ENCODE peak calls at places on chromosomes 5 and 9, in nine cellular contexts. A is HFF-Myc, T is DMS153, M is brain microvascular endothelial cell, G is ELR, B is LNCaP clone FGC, D is NCI-H1694 treated with DMSO at 0.1 percent for 48 hours, Q is ELF-1, W is AG20443. Z is an unnamed sample.
A peak's percentile ranks its signal among the peaks of the same experiment; 100 is the strongest.

GRCh38 chr9:91101598-91102168 is 260.0 kb downstream of the AUH start:
- DNase-seq in T (no peak), B (no peak), D (no peak), Q (peak; percentile 36), G (no peak), W (no peak), M (no peak), A (no peak), Z (no peak)

GRCh38 chr5:114185274-114185673 is 176.6 kb upstream of the KCNN2 start:
- DNase-seq in M (no peak), B (no peak), D (no peak), G (peak; percentile 77), T (no peak), Q (peak; percentile 22), A (peak; percentile 51), W (peak; percentile 24), Z (no peak)

GRCh38 chr9:28120241-28121025 is 547.2 kb upstream of the C9orf72 start:
- DNase-seq in G (no peak), T (peak; percentile 42), M (no peak), B (no peak), A (no peak), W (no peak), Q (no peak), D (no peak), Z (no peak)

GRCh38 chr9:105441761-105442160 is 6.1 kb upstream of the FSD1L start:
- DNase-seq in A (no peak), Q (no peak), T (no peak), G (no peak), B (no peak), D (no peak), W (no peak), M (no peak), Z (no peak)

GRCh38 chr9:122518226-122518625 is 715 bp upstream of the OR1J4 start:
- DNase-seq in B (no peak), A (no peak), M (no peak), Q (no peak), W (no peak), T (no peak), D (no peak), G (no peak), Z (no peak)

GRCh38 chr9:95336281-95336680 is 18.8 kb upstream of the FANCC start:
- DNase-seq in G (peak; percentile 19), B (no peak), T (no peak), M (no peak), A (no peak), Q (no peak), D (peak; percentile 9), W (peak; percentile 32), Z (no peak)

GRCh38 chr9:32136700-32137339 is 247.6 kb upstream of the ACO1 start:
- DNase-seq in D (no peak), M (no peak), A (no peak), T (peak; percentile 17), B (peak; percentile 97), G (no peak), Q (peak; percentile 10), W (no peak), Z (no peak)

GRCh38 chr9:81717061-81717746 is 27.9 kb upstream of the TLE1 start:
- DNase-seq in W (no peak), D (no peak), B (peak; percentile 87), A (no peak), Q (no peak), G (no peak), T (no peak), M (no peak), Z (no peak)

GRCh38 chr5:75716715-75717081 is 539 bp downstream of the POC5 start:
- DNase-seq in T (no peak), W (no peak), Q (no peak), D (no peak), G (no peak), B (no peak), A (no peak), M (no peak), Z (no peak)

GRCh38 chr5:160150381-160150780 is 31.1 kb upstream of the PWWP2A start:
- DNase-seq in M (no peak), Q (no peak), A (no peak), W (no peak), G (no peak), B (no peak), D (no peak), T (no peak), Z (no peak)

GRCh38 chr9:3181049-3181953 is 337.4 kb upstream of the PUM3 start:
- DNase-seq in W (peak; percentile 22), D (peak; percentile 66), Q (peak; percentile 71), T (peak; percentile 84), A (no peak), B (peak; percentile 17), G (peak; percentile 8), M (no peak), Z (peak; percentile 75)

GRCh38 chr9:136656339-136656738 is 6.4 kb upstream of the EGFL7 start:
- DNase-seq in Q (no peak), T (no peak), W (no peak), M (no peak), B (no peak), G (no peak), D (no peak), A (no peak), Z (no peak)

GRCh38 chr5:170446365-170446764 is 57.2 kb upstream of the KCNMB1 start:
- DNase-seq in A (no peak), D (no peak), G (no peak), M (no peak), Q (no peak), T (no peak), B (no peak), W (no peak), Z (no peak)

GRCh38 chr5:39475055-39475454 is 50.3 kb upstream of the DAB2 start:
- DNase-seq in G (no peak), A (no peak), M (no peak), D (no peak), W (peak; percentile 46), T (no peak), Q (no peak), B (no peak), Z (no peak)

GRCh38 chr5:40681351-40682311 is 1.9 kb downstream of the PTGER4 start:
- DNase-seq in Q (peak; percentile 11), W (peak; percentile 46), T (no peak), G (no peak), A (no peak), B (no peak), D (no peak), M (peak; percentile 35), Z (peak; percentile 56)

GRCh38 chr5:141757402-141757801 is 75.4 kb upstream of the ARAP3 start:
- DNase-seq in W (peak; percentile 61), G (peak; percentile 64), B (no peak), D (no peak), M (peak; percentile 35), T (no peak), Q (peak; percentile 74), A (no peak), Z (peak; percentile 61)

GRCh38 chr5:96904054-96904931 is 28.0 kb downstream of the ERAP2 start:
- DNase-seq in G (no peak), B (no peak), T (no peak), M (peak; percentile 32), Q (no peak), W (no peak), D (no peak), A (no peak), Z (no peak)

GRCh38 chr9:7405924-7406604 is 393.5 kb downstream of the DMAC1 start:
- DNase-seq in A (no peak), B (no peak), D (no peak), T (no peak), M (no peak), W (no peak), Q (no peak), G (no peak), Z (no peak)

GRCh38 chr9:130997395-130997684 is 11.6 kb upstream of the LAMC3 start:
- DNase-seq in G (no peak), W (no peak), D (no peak), B (no peak), Q (no peak), T (no peak), A (no peak), M (no peak), Z (peak; percentile 39)

GRCh38 chr9:114370985-114371335 is 16.8 kb downstream of the AKNA start:
- DNase-seq in G (no peak), A (no peak), B (no peak), Q (no peak), T (no peak), W (no peak), D (no peak), M (no peak), Z (no peak)

GRCh38 chr5:118999696-119000095 is 11.3 kb upstream of the DTWD2 start:
- DNase-seq in B (no peak), T (no peak), A (no peak), Q (no peak), D (no peak), W (no peak), M (no peak), G (no peak), Z (no peak)

GRCh38 chr9:123662057-123662776 is 267.7 kb downstream of the DENND1A start:
- DNase-seq in D (no peak), Q (no peak), M (no peak), W (no peak), A (no peak), B (no peak), G (no peak), T (no peak), Z (no peak)

GRCh38 chr5:8366296-8366695 is 497.3 kb downstream of the MTRR start:
- DNase-seq in M (no peak), G (no peak), A (no peak), W (no peak), T (no peak), B (no peak), D (no peak), Q (no peak), Z (no peak)

GRCh38 chr5:5738797-5739489 is 316.5 kb downstream of the ICE1 start:
- DNase-seq in M (no peak), B (no peak), W (no peak), A (no peak), D (no peak), Q (no peak), G (no peak), T (no peak), Z (no peak)

GRCh38 chr5:149664083-149664482 is 66.0 kb upstream of the PPARGC1B start:
- DNase-seq in B (no peak), M (no peak), D (no peak), Q (no peak), G (no peak), T (no peak), W (no peak), A (no peak), Z (no peak)

GRCh38 chr9:135303280-135303647 is 176.3 kb upstream of the PPP1R26 start:
- DNase-seq in W (no peak), A (no peak), T (no peak), D (no peak), M (no peak), Q (no peak), B (no peak), G (no peak), Z (no peak)

GRCh38 chr9:135552698-135553161 is 6.8 kb downstream of the OBP2A start:
- DNase-seq in A (no peak), Q (no peak), B (no peak), W (no peak), T (no peak), G (no peak), M (no peak), D (no peak), Z (no peak)

GRCh38 chr9:37899041-37899440 is 4.9 kb downstream of the SLC25A51 start:
- DNase-seq in W (peak; percentile 42), B (no peak), D (no peak), M (no peak), A (no peak), T (no peak), Q (no peak), G (peak; percentile 43), Z (no peak)

GRCh38 chr5:174295736-174296481 is 250.4 kb downstream of the NSG2 start:
- DNase-seq in B (no peak), G (no peak), D (no peak), W (no peak), A (no peak), T (no peak), M (no peak), Q (no peak), Z (peak; percentile 32)

GRCh38 chr9:91905958-91906585 is 44.0 kb downstream of the ROR2 start:
- DNase-seq in M (no peak), D (no peak), A (no peak), W (no peak), T (no peak), B (no peak), G (no peak), Q (no peak), Z (no peak)

GRCh38 chr5:9265391-9266287 is 280.2 kb downstream of the SEMA5A start:
- DNase-seq in A (peak; percentile 85), M (peak; percentile 97), W (peak; percentile 88), G (peak; percentile 95), D (no peak), Q (peak; percentile 86), B (no peak), T (no peak), Z (no peak)